ENCODE peak calls at places on chromosome 15, in seven cellular contexts. D is RWPE1; A is T-helper 2 cell; G is CD8-positive, alpha-beta T cell; F is NCI-H446 treated with DMSO at 0.1 percent for 48 hours; X is iris pigment epithelial cell; M is activated CD4-positive, CD25-positive, alpha-beta regulatory T cell treated with anti-CD3 and anti-CD28 coated beads, Interleukin-2, amount 50 U/mL, for 16 hours. Y is an unnamed sample.

GRCh38 chr15:33211409-33211808 is 16.9 kb upstream of the FMN1 start:
- DNase-seq in D (no peak), A (no peak), G (no peak), F (no peak), X (no peak), M (no peak), Y (no peak)

GRCh38 chr15:45449878-45450277 is 71.5 kb upstream of the GATM start:
- DNase-seq in D (no peak), A (no peak), G (no peak), F (no peak), X (no peak), M (no peak), Y (no peak)

GRCh38 chr15:72178976-72179585 is 18.5 kb downstream of the GRAMD2A start:
- DNase-seq in D (no peak), A (no peak), G (no peak), F (no peak), X (no peak), M (no peak), Y (no peak)

GRCh38 chr15:64854041-64854440 is 12.3 kb downstream of the PLEKHO2 start:
- DNase-seq in D (no peak), A (no peak), G (no peak), F (no peak), X (no peak), M (no peak), Y (no peak)

GRCh38 chr15:57436166-57436565 is 59.9 kb downstream of the CGNL1 start:
- DNase-seq in D (no peak), A (no peak), G (no peak), F (no peak), X (no peak), M (no peak), Y (no peak)

GRCh38 chr15:67281714-67282113 is 27.1 kb downstream of the IQCH start:
- DNase-seq in D (no peak), A (no peak), G (no peak), F (no peak), X (no peak), M (no peak), Y (no peak)

GRCh38 chr15:22855791-22856190 is 17.3 kb downstream of the NIPA2 start:
- DNase-seq in D (no peak), A (no peak), G (no peak), F (no peak), X (no peak), M (no peak), Y (no peak)

GRCh38 chr15:35168464-35168863 is 83.4 kb upstream of the NANOGP8 start:
- DNase-seq in D (peak; percentile 26), A (no peak), G (no peak), F (no peak), X (peak; percentile 76), M (no peak), Y (peak; percentile 55)

GRCh38 chr15:57235865-57236264 is 140.4 kb upstream of the CGNL1 start:
- DNase-seq in D (peak; percentile 30), A (no peak), G (no peak), F (peak; percentile 61), X (peak; percentile 87), M (no peak), Y (peak; percentile 66)

GRCh38 chr15:63476229-63476632 is 28.2 kb upstream of the USP3 start:
- DNase-seq in D (peak; percentile 88), A (no peak), G (no peak), F (no peak), X (peak; percentile 99), M (no peak), Y (peak; percentile 91)

GRCh38 chr15:44319385-44319784 is 30.9 kb downstream of the GOLM2 start:
- DNase-seq in D (no peak), A (no peak), G (no peak), F (no peak), X (no peak), M (no peak), Y (no peak)

GRCh38 chr15:49644364-49644794 is 23.5 kb downstream of the DTWD1 start:
- DNase-seq in D (no peak), A (no peak), G (no peak), F (no peak), X (peak; percentile 66), M (no peak), Y (no peak)

GRCh38 chr15:56948766-56949105 is 30.3 kb downstream of the TCF12 start:
- DNase-seq in D (no peak), A (no peak), G (no peak), F (no peak), X (peak; percentile 38), M (no peak), Y (no peak)

GRCh38 chr15:67946701-67947100 is 106.9 kb upstream of the RNU6-1 start:
- DNase-seq in D (no peak), A (no peak), G (no peak), F (no peak), X (no peak), M (no peak), Y (peak; percentile 44)

GRCh38 chr15:25803036-25803435 is 60.1 kb downstream of the ATP10A start:
- DNase-seq in D (no peak), A (no peak), G (no peak), F (no peak), X (no peak), M (no peak), Y (no peak)

GRCh38 chr15:69298354-69298696 is 387 bp upstream of the PAQR5 start:
- DNase-seq in D (no peak), A (no peak), G (no peak), F (no peak), X (no peak), M (no peak), Y (no peak)

GRCh38 chr15:57216288-57216687 is 160.0 kb upstream of the CGNL1 start:
- DNase-seq in D (peak; percentile 30), A (no peak), G (no peak), F (no peak), X (peak; percentile 96), M (no peak), Y (peak; percentile 56)

GRCh38 chr15:36883705-36884355 is 216.5 kb downstream of the MEIS2 start:
- DNase-seq in D (peak; percentile 80), A (no peak), G (peak; percentile 15), F (peak; percentile 85), X (peak; percentile 86), M (peak; percentile 33), Y (peak; percentile 59)

GRCh38 chr15:47806008-47806407 is 88.7 kb downstream of the SEMA6D start:
- DNase-seq in D (no peak), A (no peak), G (no peak), F (peak; percentile 36), X (no peak), M (no peak), Y (no peak)

GRCh38 chr15:88782465-88782864 is 20.8 kb upstream of the ACAN start:
- DNase-seq in D (no peak), A (no peak), G (no peak), F (no peak), X (no peak), M (no peak), Y (no peak)

GRCh38 chr15:33857726-33858125 is 110.6 kb upstream of the CHRM5 start:
- DNase-seq in D (no peak), A (no peak), G (no peak), F (no peak), X (no peak), M (no peak), Y (no peak)

GRCh38 chr15:81843226-81843625 is 202.6 kb downstream of the MEX3B start:
- DNase-seq in D (no peak), A (no peak), G (no peak), F (no peak), X (no peak), M (no peak), Y (no peak)

GRCh38 chr15:32004249-32004648 is 26.1 kb upstream of the CHRNA7 start:
- DNase-seq in D (no peak), A (no peak), G (no peak), F (no peak), X (no peak), M (no peak), Y (no peak)

GRCh38 chr15:34808016-34808415 is 12.7 kb upstream of the ACTC1 start:
- DNase-seq in D (no peak), A (no peak), G (no peak), F (no peak), X (peak; percentile 69), M (no peak), Y (no peak)